ENCODE peak calls at places on chromosomes 13 and 19, in five cellular contexts. Y, C, W, N and K are unnamed samples.

GRCh38 chr13:34076319-34076718 is 258.4 kb downstream of the RFC3 start:
- DNase-seq in W (no peak), N (no peak), C (no peak), Y (no peak), K (no peak)

GRCh38 chr13:21344662-21345176 is 114.4 kb downstream of the ZDHHC20 start:
- DNase-seq in W (no peak), N (no peak), C (no peak), Y (no peak), K (no peak)

GRCh38 chr13:36096411-36097184 is 34.6 kb downstream of the DCLK1 start:
- DNase-seq in Y (no peak), C (no peak), W (no peak), N (no peak), K (no peak)

GRCh38 chr13:93472296-93472695 is 245.7 kb downstream of the GPC6 start:
- DNase-seq in C (no peak), Y (no peak), N (no peak), W (no peak), K (no peak)

GRCh38 chr13:66427330-66427990 is 802.7 kb downstream of the PCDH9 start:
- DNase-seq in Y (no peak), N (no peak), C (no peak), W (no peak), K (no peak)

GRCh38 chr13:42047561-42048322 is 706 bp upstream of the DGKH start:
- DNase-seq in Y (peak; percentile 70), N (no peak), W (peak; percentile 70), C (peak; percentile 49), K (no peak)

GRCh38 chr19:7691497-7691896 is 10.4 kb downstream of the FCER2 start:
- DNase-seq in Y (no peak), N (no peak), C (no peak), W (no peak), K (no peak)

GRCh38 chr19:29268103-29268502 is 55.2 kb upstream of the UQCRFS1 start:
- DNase-seq in W (no peak), C (no peak), Y (no peak), N (no peak), K (no peak)

GRCh38 chr13:64924401-64924800 is 2305.7 kb downstream of the PCDH9 start:
- DNase-seq in Y (no peak), N (no peak), C (no peak), W (no peak), K (no peak)

GRCh38 chr13:47017476-47017875 is 120.6 kb upstream of the HTR2A start:
- DNase-seq in C (no peak), N (no peak), Y (peak; percentile 28), W (no peak), K (no peak)

GRCh38 chr13:83634601-83635000 is 247.7 kb downstream of the SLITRK1 start:
- DNase-seq in Y (no peak), C (no peak), N (no peak), W (no peak), K (no peak)

GRCh38 chr19:13847033-13847899 is 29.7 kb upstream of the NANOS3 start:
- DNase-seq in Y (peak; percentile 91), W (peak; percentile 94), C (peak; percentile 92), N (peak; percentile 80), K (peak; percentile 84)
- TF ChIP-seq CTCF in Y (peak; percentile 18), W (peak; percentile 18), C (no peak), N (peak; percentile 10), K (no peak)

GRCh38 chr19:38869836-38870607 is 8.1 kb downstream of the RINL start:
- DNase-seq in W (peak; percentile 98), N (no peak), C (no peak), Y (peak; percentile 45), K (peak; percentile 94)
- TF ChIP-seq CTCF in W (peak; percentile 95), N (peak; percentile 77), C (no peak), Y (peak; percentile 65), K (no peak)

GRCh38 chr19:40444181-40445005 is at the start of gene SERTAD3:
- DNase-seq in W (peak; percentile 99), C (peak; percentile 100), Y (peak; percentile 91), N (peak; percentile 78), K (peak; percentile 98)
- TF ChIP-seq CTCF in W (peak; percentile 31), C (no peak), Y (peak; percentile 38), N (peak; percentile 26), K (no peak)

GRCh38 chr19:35657904-35658700 is 8.2 kb upstream of the UPK1A start:
- DNase-seq in C (no peak), N (no peak), Y (no peak), W (no peak), K (no peak)
- TF ChIP-seq CTCF in C (peak; percentile 41), N (peak; percentile 11), Y (no peak), W (no peak), K (no peak)